ENCODE peak calls at places on chromosome 16, in nine cellular contexts. One of them, this sample, is unnamed.

GRCh38 chr16:88970539-88971065 is 6.4 kb downstream of the CBFA2T3 start:
- DNase-seq in activated B cell treated with CpG ODN at 0.5 μM for 24 hours: no peak
- DNase-seq in endothelial cell of umbilical vein: no peak
- DNase-seq in GM23338: no peak
- DNase-seq in omental fat pad: no peak
- DNase-seq in pancreas: no peak
- DNase-seq in body of pancreas: no peak
- DNase-seq in mucosa of descending colon: no peak
- DNase-seq in ovary: no peak
- DNase-seq in this sample: no peak

GRCh38 chr16:48526058-48526957 is 83.7 kb downstream of the N4BP1 start:
- DNase-seq in ovary: no peak
- DNase-seq in activated B cell treated with CpG ODN at 0.5 μM for 24 hours: no peak
- DNase-seq in GM23338: peak
- DNase-seq in pancreas: no peak
- DNase-seq in endothelial cell of umbilical vein: no peak
- DNase-seq in omental fat pad: no peak
- DNase-seq in mucosa of descending colon: peak
- DNase-seq in body of pancreas: peak
- DNase-seq in this sample: no peak

GRCh38 chr16:74225278-74225677 is 71.3 kb upstream of the PSMD7 start:
- DNase-seq in GM23338: no peak
- DNase-seq in ovary: no peak
- DNase-seq in pancreas: no peak
- DNase-seq in endothelial cell of umbilical vein: no peak
- DNase-seq in body of pancreas: no peak
- DNase-seq in omental fat pad: no peak
- DNase-seq in activated B cell treated with CpG ODN at 0.5 μM for 24 hours: no peak
- DNase-seq in mucosa of descending colon: no peak
- DNase-seq in this sample: no peak

GRCh38 chr16:70290949-70291519 is 1.7 kb upstream of the AARS1 start:
- DNase-seq in GM23338: no peak
- DNase-seq in ovary: no peak
- DNase-seq in body of pancreas: no peak
- DNase-seq in endothelial cell of umbilical vein: no peak
- DNase-seq in omental fat pad: no peak
- DNase-seq in pancreas: no peak
- DNase-seq in mucosa of descending colon: no peak
- DNase-seq in activated B cell treated with CpG ODN at 0.5 μM for 24 hours: no peak
- DNase-seq in this sample: no peak

GRCh38 chr16:1474047-1474446 is 781 bp downstream of the CLCN7 start:
- DNase-seq in ovary: no peak
- DNase-seq in omental fat pad: no peak
- DNase-seq in GM23338: no peak
- DNase-seq in body of pancreas: no peak
- DNase-seq in mucosa of descending colon: no peak
- DNase-seq in pancreas: no peak
- DNase-seq in endothelial cell of umbilical vein: no peak
- DNase-seq in activated B cell treated with CpG ODN at 0.5 μM for 24 hours: no peak
- DNase-seq in this sample: no peak

GRCh38 chr16:852451-853185 is 52.1 kb upstream of the GNG13 start:
- DNase-seq in activated B cell treated with CpG ODN at 0.5 μM for 24 hours: no peak
- DNase-seq in ovary: no peak
- DNase-seq in pancreas: no peak
- DNase-seq in endothelial cell of umbilical vein: no peak
- DNase-seq in GM23338: no peak
- DNase-seq in body of pancreas: no peak
- DNase-seq in omental fat pad: no peak
- DNase-seq in mucosa of descending colon: no peak
- DNase-seq in this sample: no peak

GRCh38 chr16:72099377-72099818 is 5.8 kb downstream of the DHX38 start:
- DNase-seq in GM23338: peak
- DNase-seq in endothelial cell of umbilical vein: peak
- DNase-seq in omental fat pad: no peak
- DNase-seq in ovary: no peak
- DNase-seq in pancreas: no peak
- DNase-seq in activated B cell treated with CpG ODN at 0.5 μM for 24 hours: no peak
- DNase-seq in mucosa of descending colon: no peak
- DNase-seq in body of pancreas: peak
- DNase-seq in this sample: peak

GRCh38 chr16:85055503-85056210 is 28.1 kb downstream of the KIAA0513 start:
- DNase-seq in ovary: no peak
- DNase-seq in activated B cell treated with CpG ODN at 0.5 μM for 24 hours: no peak
- DNase-seq in endothelial cell of umbilical vein: peak
- DNase-seq in body of pancreas: peak
- DNase-seq in omental fat pad: no peak
- DNase-seq in mucosa of descending colon: peak
- DNase-seq in pancreas: no peak
- DNase-seq in GM23338: no peak
- DNase-seq in this sample: no peak

GRCh38 chr16:27168790-27169189 is 34.5 kb upstream of the KDM8 start:
- DNase-seq in pancreas: no peak
- DNase-seq in body of pancreas: no peak
- DNase-seq in ovary: no peak
- DNase-seq in GM23338: no peak
- DNase-seq in endothelial cell of umbilical vein: no peak
- DNase-seq in activated B cell treated with CpG ODN at 0.5 μM for 24 hours: no peak
- DNase-seq in omental fat pad: no peak
- DNase-seq in mucosa of descending colon: no peak
- DNase-seq in this sample: no peak

GRCh38 chr16:85396879-85397871 is 215.9 kb upstream of the GSE1 start:
- DNase-seq in body of pancreas: no peak
- DNase-seq in endothelial cell of umbilical vein: no peak
- DNase-seq in activated B cell treated with CpG ODN at 0.5 μM for 24 hours: no peak
- DNase-seq in mucosa of descending colon: peak
- DNase-seq in ovary: peak
- DNase-seq in pancreas: peak
- DNase-seq in GM23338: peak
- DNase-seq in omental fat pad: no peak
- DNase-seq in this sample: peak

GRCh38 chr16:77788196-77789084 is at the start of gene VAT1L:
- DNase-seq in activated B cell treated with CpG ODN at 0.5 μM for 24 hours: no peak
- DNase-seq in GM23338: peak
- DNase-seq in endothelial cell of umbilical vein: peak
- DNase-seq in mucosa of descending colon: no peak
- DNase-seq in body of pancreas: no peak
- DNase-seq in omental fat pad: no peak
- DNase-seq in ovary: no peak
- DNase-seq in pancreas: peak
- DNase-seq in this sample: peak

GRCh38 chr16:1470543-1471251 is 4.1 kb downstream of the CLCN7 start:
- DNase-seq in ovary: no peak
- DNase-seq in omental fat pad: no peak
- DNase-seq in pancreas: peak
- DNase-seq in body of pancreas: peak
- DNase-seq in GM23338: no peak
- DNase-seq in mucosa of descending colon: peak
- DNase-seq in activated B cell treated with CpG ODN at 0.5 μM for 24 hours: no peak
- DNase-seq in endothelial cell of umbilical vein: peak
- DNase-seq in this sample: no peak

GRCh38 chr16:13856398-13856797 is 63.6 kb upstream of the ERCC4 start:
- DNase-seq in omental fat pad: no peak
- DNase-seq in GM23338: no peak
- DNase-seq in endothelial cell of umbilical vein: no peak
- DNase-seq in activated B cell treated with CpG ODN at 0.5 μM for 24 hours: no peak
- DNase-seq in pancreas: no peak
- DNase-seq in mucosa of descending colon: no peak
- DNase-seq in body of pancreas: no peak
- DNase-seq in ovary: no peak
- DNase-seq in this sample: no peak

GRCh38 chr16:82846806-82847205 is 220.0 kb downstream of the CDH13 start:
- DNase-seq in body of pancreas: no peak
- DNase-seq in mucosa of descending colon: no peak
- DNase-seq in activated B cell treated with CpG ODN at 0.5 μM for 24 hours: no peak
- DNase-seq in ovary: no peak
- DNase-seq in omental fat pad: no peak
- DNase-seq in endothelial cell of umbilical vein: no peak
- DNase-seq in pancreas: no peak
- DNase-seq in GM23338: no peak
- DNase-seq in this sample: no peak

GRCh38 chr16:30691907-30692306 is 7.1 kb upstream of the SRCAP start:
- DNase-seq in GM23338: peak
- DNase-seq in activated B cell treated with CpG ODN at 0.5 μM for 24 hours: no peak
- DNase-seq in mucosa of descending colon: no peak
- DNase-seq in body of pancreas: no peak
- DNase-seq in pancreas: no peak
- DNase-seq in omental fat pad: no peak
- DNase-seq in endothelial cell of umbilical vein: no peak
- DNase-seq in ovary: no peak
- DNase-seq in this sample: no peak

GRCh38 chr16:86371083-86371803 is 139.1 kb upstream of the FOXF1 start:
- DNase-seq in body of pancreas: no peak
- DNase-seq in ovary: no peak
- DNase-seq in omental fat pad: no peak
- DNase-seq in pancreas: no peak
- DNase-seq in GM23338: no peak
- DNase-seq in endothelial cell of umbilical vein: no peak
- DNase-seq in mucosa of descending colon: no peak
- DNase-seq in activated B cell treated with CpG ODN at 0.5 μM for 24 hours: no peak
- DNase-seq in this sample: no peak

GRCh38 chr16:56930516-56931252 is 1.3 kb upstream of the HERPUD1 start:
- DNase-seq in ovary: no peak
- DNase-seq in pancreas: no peak
- DNase-seq in GM23338: peak
- DNase-seq in activated B cell treated with CpG ODN at 0.5 μM for 24 hours: no peak
- DNase-seq in endothelial cell of umbilical vein: no peak
- DNase-seq in body of pancreas: peak
- DNase-seq in mucosa of descending colon: no peak
- DNase-seq in omental fat pad: no peak
- DNase-seq in this sample: no peak

GRCh38 chr16:20242568-20243240 is 84.6 kb downstream of the GP2 start:
- DNase-seq in body of pancreas: no peak
- DNase-seq in GM23338: no peak
- DNase-seq in mucosa of descending colon: no peak
- DNase-seq in endothelial cell of umbilical vein: no peak
- DNase-seq in ovary: no peak
- DNase-seq in omental fat pad: no peak
- DNase-seq in activated B cell treated with CpG ODN at 0.5 μM for 24 hours: no peak
- DNase-seq in pancreas: no peak
- DNase-seq in this sample: no peak

GRCh38 chr16:80899804-80900592 is 95.6 kb upstream of the CDYL2 start:
- DNase-seq in activated B cell treated with CpG ODN at 0.5 μM for 24 hours: no peak
- DNase-seq in endothelial cell of umbilical vein: peak
- DNase-seq in ovary: peak
- DNase-seq in mucosa of descending colon: peak
- DNase-seq in pancreas: peak
- DNase-seq in omental fat pad: no peak
- DNase-seq in body of pancreas: peak
- DNase-seq in GM23338: no peak
- DNase-seq in this sample: no peak
- TF ChIP-seq CTCF in activated B cell treated with CpG ODN at 0.5 μM for 24 hours: no peak
- TF ChIP-seq CTCF in endothelial cell of umbilical vein: no peak
- TF ChIP-seq CTCF in ovary: no peak
- TF ChIP-seq CTCF in mucosa of descending colon: no peak
- TF ChIP-seq CTCF in pancreas: no peak
- TF ChIP-seq CTCF in omental fat pad: no peak
- TF ChIP-seq CTCF in body of pancreas: no peak
- TF ChIP-seq CTCF in GM23338: no peak
- TF ChIP-seq CTCF in this sample: no peak

DNA sequence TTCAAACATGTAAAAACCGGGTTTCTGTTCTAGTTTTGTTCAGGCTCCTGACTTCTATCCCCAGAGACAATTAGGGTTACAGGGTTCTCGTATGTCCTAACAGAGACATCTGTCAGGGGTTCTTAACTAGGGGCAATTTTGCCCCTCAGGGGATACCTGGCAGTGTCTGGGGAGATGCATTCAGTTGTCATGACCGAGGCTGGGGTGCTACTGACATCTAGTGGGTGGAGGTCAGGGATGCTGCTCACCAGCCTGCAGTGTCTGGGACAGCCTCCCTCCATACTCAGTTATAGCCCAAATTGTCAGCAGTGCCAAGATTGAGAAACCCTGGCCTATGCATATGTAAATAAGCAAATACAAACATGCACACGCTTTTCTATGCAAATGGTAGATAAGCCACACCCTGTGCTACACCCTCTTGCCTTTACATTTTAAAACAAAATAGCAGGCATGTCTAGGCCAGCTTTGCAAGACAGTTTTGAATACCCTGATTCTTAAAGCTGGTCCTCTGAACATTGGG is 37.4 kb downstream of the CLEC16A start:
- DNase-seq in GM23338: peak
- DNase-seq in ovary: no peak
- DNase-seq in omental fat pad: no peak
- DNase-seq in pancreas: no peak
- DNase-seq in endothelial cell of umbilical vein: no peak
- DNase-seq in mucosa of descending colon: no peak
- DNase-seq in body of pancreas: no peak
- DNase-seq in activated B cell treated with CpG ODN at 0.5 μM for 24 hours: peak
- DNase-seq in this sample: no peak
- TF ChIP-seq CTCF in GM23338: peak
- TF ChIP-seq CTCF in ovary: no peak
- TF ChIP-seq CTCF in omental fat pad: no peak
- TF ChIP-seq CTCF in pancreas: no peak
- TF ChIP-seq CTCF in endothelial cell of umbilical vein: peak
- TF ChIP-seq CTCF in mucosa of descending colon: no peak
- TF ChIP-seq CTCF in body of pancreas: no peak
- TF ChIP-seq CTCF in activated B cell treated with CpG ODN at 0.5 μM for 24 hours: no peak
- TF ChIP-seq CTCF in this sample: no peak

DNA sequence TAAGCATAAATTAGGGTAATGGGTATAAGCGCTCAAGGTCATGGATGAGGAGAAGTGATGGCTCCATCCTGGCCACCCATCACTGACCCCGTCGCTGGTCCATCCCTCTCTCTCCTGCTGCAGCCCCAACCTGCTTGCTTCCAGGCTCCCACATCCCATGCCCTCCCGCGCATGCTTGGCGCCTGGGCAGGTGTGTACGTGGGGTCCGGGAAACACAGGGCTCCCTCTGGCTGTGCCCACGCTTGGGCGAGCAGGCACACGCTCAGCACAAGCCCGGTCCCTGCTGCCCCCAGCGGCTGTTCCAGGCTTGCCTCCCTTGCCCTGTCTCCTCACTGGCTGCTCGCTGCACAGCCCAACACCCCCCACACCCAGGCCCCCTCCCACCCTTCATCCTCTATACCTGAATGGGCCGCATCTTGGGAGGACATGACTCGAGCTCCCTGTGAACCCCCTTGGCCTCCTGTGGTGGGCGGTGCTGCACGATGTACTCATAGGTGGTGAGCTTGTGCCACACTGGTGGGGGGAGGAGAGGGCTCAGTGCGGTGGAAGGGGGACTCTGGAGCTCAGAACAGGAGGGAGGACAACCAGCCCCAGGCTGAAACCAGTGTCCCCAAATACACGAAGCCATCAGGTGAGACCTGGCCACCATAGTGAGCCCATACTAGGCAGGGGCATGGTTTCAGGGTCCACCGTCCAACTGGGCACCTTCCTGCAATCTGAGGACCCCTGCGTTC is 4.7 kb upstream of the TPPP3 start:
- DNase-seq in omental fat pad: no peak
- DNase-seq in body of pancreas: no peak
- DNase-seq in GM23338: no peak
- DNase-seq in endothelial cell of umbilical vein: no peak
- DNase-seq in mucosa of descending colon: no peak
- DNase-seq in ovary: no peak
- DNase-seq in pancreas: no peak
- DNase-seq in activated B cell treated with CpG ODN at 0.5 μM for 24 hours: no peak
- DNase-seq in this sample: no peak
- TF ChIP-seq CTCF in omental fat pad: no peak
- TF ChIP-seq CTCF in body of pancreas: no peak
- TF ChIP-seq CTCF in GM23338: peak
- TF ChIP-seq CTCF in endothelial cell of umbilical vein: no peak
- TF ChIP-seq CTCF in mucosa of descending colon: no peak
- TF ChIP-seq CTCF in ovary: no peak
- TF ChIP-seq CTCF in pancreas: no peak
- TF ChIP-seq CTCF in activated B cell treated with CpG ODN at 0.5 μM for 24 hours: no peak
- TF ChIP-seq CTCF in this sample: no peak

GRCh38 chr16:17367932-17368331 is 102.8 kb downstream of the XYLT1 start:
- DNase-seq in body of pancreas: peak
- DNase-seq in pancreas: no peak
- DNase-seq in endothelial cell of umbilical vein: no peak
- DNase-seq in GM23338: peak
- DNase-seq in ovary: peak
- DNase-seq in mucosa of descending colon: peak
- DNase-seq in omental fat pad: no peak
- DNase-seq in activated B cell treated with CpG ODN at 0.5 μM for 24 hours: no peak
- DNase-seq in this sample: no peak
- TF ChIP-seq CTCF in body of pancreas: no peak
- TF ChIP-seq CTCF in pancreas: no peak
- TF ChIP-seq CTCF in endothelial cell of umbilical vein: no peak
- TF ChIP-seq CTCF in GM23338: peak
- TF ChIP-seq CTCF in ovary: no peak
- TF ChIP-seq CTCF in mucosa of descending colon: no peak
- TF ChIP-seq CTCF in omental fat pad: no peak
- TF ChIP-seq CTCF in activated B cell treated with CpG ODN at 0.5 μM for 24 hours: no peak
- TF ChIP-seq CTCF in this sample: no peak

This sample was measured in mesothelial cell of epicardium.